ENCODE peak calls at places on chromosomes 7 and 10, in four cellular contexts. One of them, this sample, is unnamed.

GRCh38 chr10:112148314-112148713 is 35.3 kb downstream of the GPAM start:
- DNase-seq in T-cell: no peak
- DNase-seq in NCI-H1092: no peak
- DNase-seq in CD4-positive, alpha-beta T cell: no peak
- DNase-seq in this sample: no peak

GRCh38 chr7:74475243-74475986 is 21.7 kb downstream of the GTF2IRD1 start:
- DNase-seq in T-cell: no peak
- DNase-seq in NCI-H1092: no peak
- DNase-seq in CD4-positive, alpha-beta T cell: no peak
- DNase-seq in this sample: no peak

GRCh38 chr10:103757531-103758293 is 97.7 kb downstream of the SH3PXD2A start:
- DNase-seq in T-cell: no peak
- DNase-seq in NCI-H1092: no peak
- DNase-seq in CD4-positive, alpha-beta T cell: no peak
- DNase-seq in this sample: no peak

GRCh38 chr10:121598261-121599249 is at the start of gene FGFR2:
- DNase-seq in T-cell: no peak
- DNase-seq in NCI-H1092: peak
- DNase-seq in CD4-positive, alpha-beta T cell: no peak
- DNase-seq in this sample: peak

GRCh38 chr7:149240637-149241036 is 1.2 kb downstream of the ZNF212 start:
- DNase-seq in T-cell: no peak
- DNase-seq in NCI-H1092: no peak
- DNase-seq in CD4-positive, alpha-beta T cell: no peak
- DNase-seq in this sample: no peak

GRCh38 chr7:28272461-28272877 is 91.9 kb upstream of the JAZF1 start:
- DNase-seq in T-cell: peak
- DNase-seq in NCI-H1092: peak
- DNase-seq in CD4-positive, alpha-beta T cell: no peak
- DNase-seq in this sample: no peak

GRCh38 chr10:46035923-46036849 is 5.8 kb upstream of the NCOA4 start:
- DNase-seq in T-cell: no peak
- DNase-seq in NCI-H1092: no peak
- DNase-seq in CD4-positive, alpha-beta T cell: no peak
- DNase-seq in this sample: no peak

GRCh38 chr7:90952649-90952991 is 311.6 kb upstream of the FZD1 start:
- DNase-seq in T-cell: no peak
- DNase-seq in NCI-H1092: peak
- DNase-seq in CD4-positive, alpha-beta T cell: no peak
- DNase-seq in this sample: peak

GRCh38 chr7:71868797-71869196 is 543.3 kb downstream of the CALN1 start:
- DNase-seq in T-cell: no peak
- DNase-seq in NCI-H1092: no peak
- DNase-seq in CD4-positive, alpha-beta T cell: no peak
- DNase-seq in this sample: no peak

GRCh38 chr10:131852161-131852822 is 48.5 kb upstream of the PPP2R2D start:
- DNase-seq in T-cell: no peak
- DNase-seq in NCI-H1092: no peak
- DNase-seq in CD4-positive, alpha-beta T cell: no peak
- DNase-seq in this sample: no peak

GRCh38 chr10:69412232-69412631 is 4.5 kb downstream of the TACR2 start:
- DNase-seq in T-cell: no peak
- DNase-seq in NCI-H1092: no peak
- DNase-seq in CD4-positive, alpha-beta T cell: no peak
- DNase-seq in this sample: no peak

GRCh38 chr7:70856889-70857511 is 274.9 kb upstream of the GALNT17 start:
- DNase-seq in T-cell: peak
- DNase-seq in NCI-H1092: peak
- DNase-seq in CD4-positive, alpha-beta T cell: peak
- DNase-seq in this sample: peak

GRCh38 chr10:777913-778479 is 88.5 kb upstream of the DIP2C start:
- DNase-seq in T-cell: no peak
- DNase-seq in NCI-H1092: no peak
- DNase-seq in CD4-positive, alpha-beta T cell: no peak
- DNase-seq in this sample: no peak